ENCODE peak calls at places on chromosomes 12 and 14, in five cellular contexts. K, W, F, S and R are unnamed samples. For H3K4me1, the result is how much of the 10 kb centered on the place peaks cover.

GRCh38 chr14:31232081-31232480 is 24.5 kb upstream of the HECTD1 start:
- DNase-seq in K (no peak), S (no peak), F (no peak), W (no peak), R (no peak)

GRCh38 chr14:59511916-59512530 is 27.7 kb downstream of the JKAMP start:
- DNase-seq in S (no peak), F (no peak), K (peak), W (no peak), R (no peak)

GRCh38 chr12:42607584-42607984 is 18.0 kb upstream of the PRICKLE1 start:
- DNase-seq in S (no peak), F (no peak), W (no peak), K (no peak), R (no peak)

GRCh38 chr14:78405071-78405856 is 235.1 kb downstream of the NRXN3 start:
- DNase-seq in W (no peak), S (no peak), K (no peak), F (no peak), R (no peak)

GRCh38 chr12:124479680-124480468 is 87.5 kb downstream of the NCOR2 start:
- DNase-seq in K (no peak), F (peak), S (peak), W (no peak), R (no peak)

GRCh38 chr12:53983580-53984572 is 1.1 kb upstream of the HOXC10 start:
- DNase-seq in F (no peak), S (no peak), W (no peak), K (no peak), R (no peak)

GRCh38 chr12:75571651-75572050 is 60.2 kb upstream of the KRR1 start:
- DNase-seq in W (no peak), F (no peak), K (no peak), S (no peak), R (no peak)

GRCh38 chr12:124087251-124088141 is 114.5 kb downstream of the ZNF664 start:
- DNase-seq in W (no peak), F (no peak), K (no peak), S (no peak), R (no peak)

GRCh38 chr14:36217732-36218131 is 41.2 kb upstream of the PTCSC3 start:
- DNase-seq in F (no peak), W (no peak), K (no peak), S (no peak), R (no peak)

GRCh38 chr12:100706029-100706428 is 88.5 kb upstream of the ANO4 start:
- DNase-seq in W (no peak), S (no peak), F (no peak), K (peak), R (no peak)

GRCh38 chr14:61406670-61407069 is 85.3 kb downstream of the PRKCH start:
- DNase-seq in K (no peak), W (no peak), F (no peak), S (no peak), R (no peak)

GRCh38 chr12:97308576-97309198 is 153.9 kb upstream of the RMST start:
- DNase-seq in F (no peak), K (peak), W (no peak), S (no peak), R (no peak)

DNA sequence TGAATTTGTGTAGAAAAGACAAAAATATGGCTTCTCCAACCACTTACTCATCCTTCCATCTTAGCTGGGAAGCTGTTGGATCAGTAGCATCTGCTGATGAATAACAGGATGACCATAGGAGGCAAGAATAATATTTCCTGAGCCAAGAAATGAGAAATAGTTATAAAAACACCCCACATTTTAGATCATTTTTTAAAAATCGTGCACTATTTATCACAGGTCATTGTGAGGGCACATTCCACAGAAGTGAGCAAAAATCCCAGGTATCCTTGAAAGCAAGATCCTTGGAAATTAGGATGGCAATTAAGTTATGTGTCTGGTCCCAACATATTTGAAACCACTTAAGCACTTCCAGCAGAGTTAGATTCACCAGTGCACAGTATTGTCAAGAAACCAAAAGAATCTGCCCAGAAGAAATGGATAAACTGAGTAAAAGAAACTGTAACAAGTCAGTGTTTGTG is 8.4 kb downstream of the FAR2 start:
- DNase-seq in W (no peak), K (peak), F (no peak), S (no peak), R (no peak)
- H3K4me1 ChIP-seq in W (under half), K (under half), F (under half), S (under half), R (under half)

GRCh38 chr12:6824085-6824800 is 2.6 kb downstream of the GPR162 start:
- DNase-seq in S (peak), W (no peak), F (no peak), K (no peak), R (no peak)

GRCh38 chr12:6826734-6827436 is 1.3 kb upstream of the P3H3 start:
- DNase-seq in W (no peak), K (no peak), S (peak), F (no peak), R (no peak)

GRCh38 chr12:6826125-6826733 is 2.0 kb upstream of the P3H3 start:
- DNase-seq in S (no peak), K (no peak), W (no peak), F (no peak), R (no peak)

GRCh38 chr12:6824962-6825381 is 3.2 kb upstream of the P3H3 start:
- DNase-seq in F (no peak), W (no peak), S (no peak), K (peak), R (no peak)

DNA sequence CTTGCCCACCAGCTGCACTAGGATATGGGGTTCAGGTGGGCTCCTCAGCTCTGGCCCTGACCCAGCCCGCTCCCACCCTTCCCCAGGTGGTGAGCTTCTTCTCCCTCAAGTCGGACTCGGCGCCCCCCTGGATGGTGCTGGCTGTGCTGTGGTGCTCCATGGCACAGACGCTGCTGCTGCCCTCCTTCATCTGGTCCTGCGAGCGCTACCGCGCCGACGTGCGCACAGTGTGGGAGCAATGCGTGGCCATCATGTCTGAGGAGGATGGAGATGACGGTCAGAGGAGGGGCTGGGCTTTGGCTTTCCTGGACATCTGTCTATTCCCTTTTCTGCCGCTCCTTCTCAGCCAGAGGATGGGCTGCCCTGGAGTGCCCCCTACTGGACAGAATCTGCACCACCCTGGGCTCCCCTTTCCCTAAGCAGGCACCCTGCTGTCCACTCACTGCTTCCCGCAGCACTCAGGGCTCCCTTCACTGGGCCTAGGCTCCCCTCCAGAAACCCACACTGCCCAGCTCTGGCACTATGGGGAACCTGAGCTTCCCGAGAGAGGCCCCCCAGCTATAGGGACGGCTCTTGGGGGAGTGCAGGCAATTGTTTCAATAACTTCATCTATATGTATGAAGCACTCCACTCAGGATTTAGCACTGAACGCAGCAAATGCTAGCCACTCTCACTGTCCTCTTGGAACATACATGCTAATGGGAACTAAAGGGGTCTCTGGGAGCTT is 2.6 kb upstream of the P3H3 start:
- DNase-seq in K (peak), S (peak), F (peak), W (peak), R (peak)
- H3K4me3 ChIP-seq in K (peak), S (no peak), F (no peak), W (no peak), R (peak)

GRCh38 chr12:56751712-56752598 is at the start of gene PRIM1:
- DNase-seq in K (peak), S (peak), W (peak), F (peak), R (peak)

GRCh38 chr12:56749853-56750252 is 2.3 kb downstream of the PRIM1 start:
- DNase-seq in K (no peak), S (no peak), W (no peak), F (no peak), R (no peak)

GRCh38 chr12:56753566-56753965 is 1.4 kb upstream of the PRIM1 start:
- DNase-seq in W (no peak), K (no peak), S (no peak), F (no peak), R (no peak)

GRCh38 chr12:56749364-56749763 is 2.8 kb downstream of the PRIM1 start:
- DNase-seq in W (no peak), S (no peak), F (no peak), K (no peak), R (no peak)
- H3K27ac ChIP-seq in W (no peak), S (no peak), F (no peak), K (no peak), R (no peak)

GRCh38 chr14:54574528-54574927 is 7.6 kb downstream of the SAMD4A start:
- DNase-seq in K (peak), F (no peak), S (no peak), W (no peak), R (no peak)
- H3K4me1 ChIP-seq in K (under half), F (under half), S (under half), W (under half), R (under half)

DNA sequence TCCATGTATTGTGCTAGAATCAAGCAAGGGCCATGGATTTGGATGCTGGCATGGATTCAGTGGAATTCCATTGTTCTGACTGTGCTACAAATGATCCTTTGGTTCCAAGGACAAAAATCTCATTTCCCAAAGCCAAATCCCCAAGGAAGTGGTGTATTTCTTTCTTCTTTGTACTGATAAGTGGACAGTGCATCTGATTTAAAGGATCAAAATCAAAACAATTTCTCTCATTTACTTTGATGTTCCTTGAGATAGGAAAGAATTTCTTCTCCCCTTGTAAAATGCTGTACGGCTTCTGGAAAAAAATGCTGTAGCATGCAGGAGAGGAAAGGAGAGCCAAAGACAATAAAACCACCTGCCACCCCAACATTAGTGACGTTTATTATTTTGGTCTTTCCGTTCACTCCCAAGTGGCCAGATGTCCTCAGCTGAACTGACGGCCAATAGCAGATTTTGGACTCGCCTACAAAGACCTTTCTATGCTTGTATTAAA is 185.7 kb downstream of the PRKD1 start:
- DNase-seq in S (no peak), F (no peak), W (no peak), K (peak), R (peak)
- H3K4me3 ChIP-seq in S (no peak), F (no peak), W (no peak), K (no peak), R (no peak)